ENCODE peak calls at places on chromosomes 3 and 15, in nine cellular contexts. X is ovary, T is fibroblast of lung, R is MM.1S, D is heart right ventricle, L is GM23338, Q is IMR-90, N is H9, O is OCI-LY7. I is an unnamed sample. For H3K4me1, the result is how much of the 10 kb centered on the place peaks cover.

GRCh38 chr15:101031203-101031602 is 112.0 kb downstream of the LRRK1 start:
- DNase-seq in D (no peak), R (no peak), N (peak), X (peak), O (no peak), L (no peak), Q (peak), T (peak), I (no peak)

GRCh38 chr3:38348903-38349302 is 2.3 kb downstream of the XYLB start:
- DNase-seq in N (no peak), L (no peak), R (no peak), X (no peak), Q (peak), D (no peak), T (no peak), O (no peak), I (no peak)

GRCh38 chr3:156749244-156749643 is 74.9 kb downstream of the TIPARP start:
- DNase-seq in X (no peak), D (no peak), R (no peak), N (no peak), T (peak), O (no peak), Q (peak), L (no peak), I (no peak)

GRCh38 chr3:14297305-14297704 is 105.1 kb upstream of the SLC6A6 start:
- DNase-seq in R (no peak), T (no peak), N (no peak), L (no peak), Q (no peak), X (no peak), D (no peak), O (no peak), I (no peak)

GRCh38 chr15:22267761-22268160 is 187.4 kb downstream of the OR4M2 start:
- DNase-seq in L (no peak), R (no peak), D (no peak), T (no peak), N (no peak), O (no peak), X (no peak), Q (no peak), I (no peak)

GRCh38 chr3:55446860-55447259 is 40.2 kb downstream of the WNT5A start:
- DNase-seq in X (no peak), L (no peak), T (no peak), D (no peak), Q (no peak), R (no peak), O (no peak), N (no peak), I (no peak)

GRCh38 chr15:60460931-60461330 is 18.0 kb downstream of the ICE2 start:
- DNase-seq in D (no peak), N (no peak), L (no peak), O (no peak), Q (peak), R (no peak), T (no peak), X (no peak), I (no peak)

GRCh38 chr15:74302821-74303359 is 64.6 kb downstream of the CYP11A1 start:
- DNase-seq in R (no peak), Q (no peak), T (no peak), N (peak), O (peak), L (peak), X (peak), D (peak), I (no peak)

GRCh38 chr3:130345487-130346079 is at the start of gene COL6A5:
- DNase-seq in Q (no peak), L (peak), N (peak), R (no peak), O (no peak), D (peak), X (no peak), T (peak), I (no peak)

GRCh38 chr3:144272715-144273114 is 301.1 kb downstream of the DIPK2A start:
- DNase-seq in N (no peak), Q (no peak), L (peak), T (no peak), X (no peak), D (no peak), R (no peak), O (no peak), I (no peak)

GRCh38 chr3:169575381-169575780 is 88.1 kb downstream of the MECOM start:
- DNase-seq in R (no peak), N (no peak), T (peak), O (no peak), X (no peak), D (no peak), L (no peak), Q (peak), I (no peak)

GRCh38 chr3:38563070-38563901 is 67.1 kb downstream of the EXOG start:
- DNase-seq in L (no peak), D (no peak), X (no peak), Q (no peak), N (peak), O (no peak), R (no peak), T (no peak), I (no peak)

GRCh38 chr3:12725436-12725835 is 33.6 kb downstream of the TMEM40 start:
- DNase-seq in L (no peak), X (no peak), D (no peak), O (no peak), T (no peak), Q (no peak), N (no peak), R (no peak), I (no peak)

GRCh38 chr15:86139828-86140227 is 60.2 kb downstream of the AGBL1 start:
- DNase-seq in Q (no peak), R (no peak), N (peak), T (no peak), D (no peak), O (peak), X (no peak), L (peak), I (no peak)

GRCh38 chr3:72872183-72872582 is 15.7 kb upstream of the GXYLT2 start:
- DNase-seq in Q (peak), D (no peak), X (no peak), O (no peak), L (no peak), N (no peak), T (peak), R (no peak), I (no peak)
- TF ChIP-seq CTCF in Q (no peak), D (no peak), X (no peak), O (no peak), L (no peak), N (no peak), T (no peak), R (no peak), I (no peak)

DNA sequence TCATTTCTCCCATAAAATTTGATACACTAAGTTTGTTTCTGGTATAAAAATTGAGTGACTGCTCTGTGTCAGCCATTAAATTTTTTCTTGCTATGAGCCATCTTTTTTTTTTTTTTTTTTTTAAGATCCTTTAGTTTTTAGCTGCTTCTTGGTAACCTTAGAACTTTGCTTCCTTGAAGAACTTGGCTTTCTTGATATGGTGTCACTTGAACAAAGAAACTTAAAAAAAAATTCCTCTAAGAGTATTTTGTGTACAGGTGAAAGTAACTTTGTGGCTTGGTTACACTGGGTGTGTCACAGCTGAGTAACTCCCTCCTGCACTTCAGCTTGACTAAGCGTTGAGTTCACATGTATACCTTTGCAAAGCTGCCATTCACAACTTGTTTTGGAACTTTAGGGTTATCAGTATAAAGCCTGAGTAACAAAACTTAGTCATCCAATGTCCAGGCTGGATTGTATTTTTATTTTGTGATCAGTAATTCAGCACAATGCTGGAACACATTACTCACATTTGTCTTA is 6.5 kb downstream of the CHD2 start:
- DNase-seq in O (peak), X (no peak), N (no peak), Q (peak), R (peak), D (no peak), T (no peak), L (no peak), I (no peak)
- H3K4me1 ChIP-seq in O (under half), X (under half), N (under half), Q (under half), R (under half), D (half or more), T (under half), L (under half), I (half or more)

DNA sequence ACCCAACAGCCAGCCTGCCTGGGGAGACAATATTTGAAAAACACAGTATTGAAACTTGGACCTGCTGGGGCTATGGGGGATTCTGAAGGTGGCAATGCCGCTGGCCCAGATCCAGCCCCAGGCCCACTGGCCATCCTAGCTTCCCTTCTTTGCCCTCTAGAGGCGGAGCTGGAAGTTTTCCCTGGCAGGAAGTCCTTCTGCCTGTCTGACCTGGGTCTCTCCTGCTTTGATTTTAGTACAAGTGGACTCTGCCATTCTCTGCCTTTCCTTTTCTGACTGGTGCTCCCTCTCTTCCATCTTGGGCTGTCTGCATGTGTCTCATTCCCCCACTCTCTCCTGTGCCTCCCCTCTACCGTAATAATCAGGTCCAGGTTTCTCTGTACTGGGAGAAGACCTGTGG is 3.6 kb downstream of the SEMA3F start:
- DNase-seq in D (no peak), L (no peak), O (no peak), N (no peak), T (no peak), X (no peak), R (no peak), Q (no peak), I (no peak)
- TF ChIP-seq CTCF in D (no peak), L (no peak), O (no peak), N (no peak), T (no peak), X (no peak), R (no peak), Q (no peak), I (no peak)

GRCh38 chr3:73611176-73611575 is 13.6 kb downstream of the PDZRN3 start:
- DNase-seq in Q (peak), X (no peak), O (no peak), L (no peak), N (no peak), D (no peak), T (no peak), R (no peak), I (no peak)
- H3K4me1 ChIP-seq in Q (under half), X (under half), O (under half), L (under half), N (under half), D (half or more), T (under half), R (under half), I (half or more)

GRCh38 chr3:119781330-119782198 is at the start of gene NR1I2:
- DNase-seq in X (no peak), R (no peak), N (no peak), O (no peak), T (no peak), D (no peak), Q (no peak), L (peak), I (no peak)
- TF ChIP-seq CTCF in X (no peak), R (no peak), N (peak), O (peak), T (no peak), D (no peak), Q (no peak), L (peak), I (no peak)

GRCh38 chr3:180836766-180837165 is 75.7 kb upstream of the FXR1 start:
- DNase-seq in X (no peak), O (no peak), T (no peak), R (peak), D (no peak), L (no peak), N (no peak), Q (no peak), I (no peak)
- H3K4me1 ChIP-seq in X (under half), O (under half), T (under half), R (under half), D (under half), L (under half), N (under half), Q (under half), I (under half)

DNA sequence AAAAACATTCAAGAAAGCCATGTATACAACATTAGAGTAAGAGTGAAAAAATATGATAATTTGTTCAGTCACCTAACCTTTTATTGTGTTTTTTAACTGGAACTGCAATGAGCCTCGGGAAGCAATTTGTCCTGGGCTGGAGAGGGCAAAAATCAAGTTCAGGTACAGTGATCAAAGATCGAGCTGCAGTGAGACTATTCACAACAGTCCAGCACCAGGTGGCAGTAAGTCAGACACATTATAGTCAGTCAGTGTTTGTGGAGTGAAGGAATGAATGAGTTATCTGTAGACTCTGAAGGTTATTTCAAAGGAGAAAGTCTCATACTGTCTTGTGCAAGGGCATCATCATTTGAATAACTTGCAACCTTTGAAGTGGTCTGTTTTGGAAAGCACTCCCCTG is 116.6 kb downstream of the CHDH start:
- DNase-seq in X (no peak), Q (no peak), L (no peak), O (peak), T (no peak), D (no peak), N (no peak), R (no peak), I (no peak)
- TF ChIP-seq CTCF in X (no peak), Q (no peak), L (no peak), O (peak), T (no peak), D (no peak), N (peak), R (no peak), I (no peak)

GRCh38 chr3:134307425-134307824 is 56.8 kb upstream of the RYK start:
- DNase-seq in Q (no peak), R (no peak), O (no peak), L (no peak), D (no peak), N (no peak), T (no peak), X (no peak), I (no peak)
- H3K4me1 ChIP-seq in Q (under half), R (under half), O (under half), L (under half), D (under half), N (under half), T (under half), X (under half), I (under half)

DNA sequence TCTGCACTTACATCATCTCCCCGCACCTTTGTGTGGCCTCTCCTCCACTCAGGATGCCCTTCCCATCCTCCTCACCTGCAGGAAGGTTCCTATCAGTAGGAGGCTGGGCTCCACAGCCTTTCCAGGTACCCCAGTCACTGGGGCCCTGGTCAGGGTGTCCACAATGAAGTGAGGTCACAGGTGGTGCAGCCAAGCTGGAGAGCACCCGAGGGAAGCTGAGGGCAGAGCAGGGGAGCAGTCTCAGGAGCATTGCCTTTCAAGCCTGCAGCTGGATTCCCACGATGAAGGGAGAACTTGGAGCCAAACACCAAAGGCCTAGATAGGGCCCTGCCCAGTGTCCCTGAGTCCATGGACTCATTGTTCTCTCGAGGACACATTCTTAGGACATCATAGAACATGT is 23.6 kb downstream of the MGLL start:
- DNase-seq in T (no peak), N (no peak), O (no peak), Q (no peak), D (no peak), X (no peak), R (no peak), L (no peak), I (no peak)
- TF ChIP-seq CTCF in T (no peak), N (no peak), O (no peak), Q (no peak), D (no peak), X (no peak), R (no peak), L (no peak), I (no peak)

I was measured in vagina.